ENCODE peak calls at places on chromosome 2, in five cellular contexts. E is iPS DF 6.9, D is heart left ventricle, L is psoas muscle, K is iris pigment epithelial cell. R is an unnamed sample.
A peak's percentile ranks its signal among the peaks of the same experiment; 100 is the strongest.

GRCh38 chr2:19851116-19851515 is 50.7 kb downstream of the TTC32 start:
- DNase-seq in E (peak; percentile 25), D (no peak), L (no peak), K (no peak), R (no peak)

GRCh38 chr2:236590846-236591245 is 21.2 kb downstream of the ACKR3 start:
- DNase-seq in E (no peak), D (no peak), L (no peak), K (no peak), R (no peak)

GRCh38 chr2:27042159-27042661 is 9.3 kb upstream of the AGBL5 start:
- DNase-seq in E (no peak), D (no peak), L (no peak), K (no peak), R (no peak)

GRCh38 chr2:219457784-219458369 is 23.2 kb downstream of the SPEG start:
- DNase-seq in E (no peak), D (no peak), L (no peak), K (no peak), R (no peak)

GRCh38 chr2:19580830-19581229 is 222.4 kb upstream of the OSR1 start:
- DNase-seq in E (no peak), D (no peak), L (no peak), K (peak; percentile 55), R (peak; percentile 25)

GRCh38 chr2:47373747-47374146 is 29.2 kb upstream of the MSH2 start:
- DNase-seq in E (no peak), D (no peak), L (no peak), K (no peak), R (no peak)

GRCh38 chr2:74092236-74092635 is 55.5 kb downstream of the BOLA3 start:
- DNase-seq in E (no peak), D (no peak), L (no peak), K (peak; percentile 33), R (no peak)

GRCh38 chr2:88714667-88715066 is 23.2 kb downstream of the RPIA start:
- DNase-seq in E (no peak), D (no peak), L (no peak), K (no peak), R (no peak)

GRCh38 chr2:161120775-161121174 is 39.5 kb upstream of the TANK start:
- DNase-seq in E (no peak), D (no peak), L (no peak), K (no peak), R (no peak)

GRCh38 chr2:217919204-217919603 is 83.6 kb downstream of the TNS1 start:
- DNase-seq in E (no peak), D (no peak), L (peak; percentile 46), K (no peak), R (no peak)

GRCh38 chr2:121386707-121387106 is 101.7 kb upstream of the TFCP2L1 start:
- DNase-seq in E (no peak), D (no peak), L (no peak), K (peak; percentile 85), R (no peak)

GRCh38 chr2:46239175-46239846 is 57.9 kb upstream of the EPAS1 start:
- DNase-seq in E (no peak), D (no peak), L (no peak), K (no peak), R (no peak)

GRCh38 chr2:30394096-30394495 is 53.0 kb upstream of the LCLAT1 start:
- DNase-seq in E (no peak), D (no peak), L (no peak), K (no peak), R (no peak)

GRCh38 chr2:57843158-57843557 is 203.4 kb upstream of the VRK2 start:
- DNase-seq in E (no peak), D (no peak), L (no peak), K (no peak), R (no peak)

GRCh38 chr2:72883356-72883962 is 3.7 kb upstream of the SPR start:
- DNase-seq in E (no peak), D (peak; percentile 50), L (no peak), K (peak; percentile 45), R (no peak)

GRCh38 chr2:218398437-218399390 is 954 bp upstream of the CTDSP1 start:
- DNase-seq in E (no peak), D (peak; percentile 91), L (peak; percentile 92), K (peak; percentile 62), R (peak; percentile 87)

GRCh38 chr2:188902906-188903305 is 71.3 kb upstream of the COL3A1 start:
- DNase-seq in E (no peak), D (no peak), L (no peak), K (peak; percentile 85), R (no peak)

GRCh38 chr2:31335921-31336570 is 78.5 kb downstream of the XDH start:
- DNase-seq in E (no peak), D (no peak), L (no peak), K (peak; percentile 70), R (no peak)

GRCh38 chr2:12918841-12919445 is 202.2 kb downstream of the TRIB2 start:
- DNase-seq in E (no peak), D (peak; percentile 57), L (peak; percentile 75), K (peak; percentile 84), R (peak; percentile 83)

GRCh38 chr2:166092889-166093288 is 34.9 kb downstream of the SCN1A start:
- DNase-seq in E (no peak), D (no peak), L (no peak), K (peak; percentile 95), R (no peak)

GRCh38 chr2:172906401-172906811 is 169.2 kb upstream of the MAP3K20 start:
- DNase-seq in E (no peak), D (peak; percentile 52), L (no peak), K (no peak), R (peak; percentile 34)

GRCh38 chr2:199282309-199282708 is 175.4 kb downstream of the SATB2 start:
- DNase-seq in E (no peak), D (no peak), L (no peak), K (no peak), R (no peak)

GRCh38 chr2:215418064-215418963 is 17.6 kb downstream of the FN1 start:
- DNase-seq in E (no peak), D (no peak), L (no peak), K (no peak), R (no peak)

GRCh38 chr2:236749346-236749745 is 179.7 kb downstream of the ACKR3 start:
- DNase-seq in E (no peak), D (no peak), L (no peak), K (peak; percentile 41), R (no peak)

GRCh38 chr2:60479226-60480088 is 74.0 kb downstream of the BCL11A start:
- DNase-seq in E (no peak), D (no peak), L (no peak), K (no peak), R (no peak)

GRCh38 chr2:174971868-174972781 is 33.1 kb downstream of the CHN1 start:
- DNase-seq in E (no peak), D (peak; percentile 37), L (no peak), K (peak; percentile 63), R (no peak)

GRCh38 chr2:95670167-95670566 is 78.4 kb downstream of the TRIM43 start:
- DNase-seq in E (no peak), D (no peak), L (no peak), K (peak; percentile 4), R (no peak)